ENCODE peak calls at places on chromosomes 6 and 20, in four cellular contexts. W is trophoblast cell, Q is psoas muscle, X is uterus. U is an unnamed sample. For H3K4me1, the result is how much of the 10 kb centered on the place peaks cover.

GRCh38 chr6:89792881-89793280 is 26.7 kb downstream of the MDN1 start:
- DNase-seq in X (no peak), Q (no peak), W (peak), U (peak)

GRCh38 chr20:5835870-5836269 is 85.7 kb downstream of the SHLD1 start:
- DNase-seq in W (no peak), X (no peak), Q (no peak), U (no peak)

GRCh38 chr6:112149719-112150263 is 62.4 kb downstream of the FAM229B start:
- DNase-seq in Q (no peak), X (peak), W (no peak), U (no peak)

GRCh38 chr6:29981211-29981812 is 39.0 kb downstream of the HLA-A start:
- DNase-seq in W (no peak), X (no peak), Q (no peak), U (no peak)

GRCh38 chr20:57107208-57107607 is 159.2 kb downstream of the BMP7 start:
- DNase-seq in W (no peak), X (no peak), Q (no peak), U (no peak)

GRCh38 chr20:10761786-10762185 is 88.0 kb upstream of the JAG1 start:
- DNase-seq in W (no peak), X (no peak), Q (no peak), U (peak)

GRCh38 chr6:90413867-90414266 is 117.2 kb upstream of the BACH2 start:
- DNase-seq in Q (no peak), X (peak), W (peak), U (no peak)

GRCh38 chr20:24785141-24785924 is 163.7 kb upstream of the CST7 start:
- DNase-seq in Q (no peak), W (peak), X (no peak), U (no peak)

GRCh38 chr6:15023448-15023847 is 222.4 kb upstream of the JARID2 start:
- DNase-seq in X (no peak), W (peak), Q (no peak), U (no peak)

GRCh38 chr6:37381579-37381978 is 27.8 kb downstream of the RNF8 start:
- DNase-seq in Q (no peak), X (no peak), W (peak), U (peak)

GRCh38 chr6:92564393-92564792 is 855.0 kb downstream of the EPHA7 start:
- DNase-seq in W (no peak), X (no peak), Q (no peak), U (no peak)

GRCh38 chr20:13009682-13010406 is 1.1 kb downstream of the SPTLC3 start:
- DNase-seq in Q (no peak), W (peak), X (peak), U (peak)

GRCh38 chr20:51884561-51884960 is 82.2 kb upstream of the SALL4 start:
- DNase-seq in W (no peak), Q (no peak), X (no peak), U (no peak)

GRCh38 chr6:110653381-110653780 is 161.9 kb downstream of the CDK19 start:
- DNase-seq in Q (no peak), W (no peak), X (no peak), U (no peak)

GRCh38 chr6:157403684-157404051 is 22.7 kb downstream of the ZDHHC14 start:
- DNase-seq in Q (no peak), X (no peak), W (no peak), U (no peak)

DNA sequence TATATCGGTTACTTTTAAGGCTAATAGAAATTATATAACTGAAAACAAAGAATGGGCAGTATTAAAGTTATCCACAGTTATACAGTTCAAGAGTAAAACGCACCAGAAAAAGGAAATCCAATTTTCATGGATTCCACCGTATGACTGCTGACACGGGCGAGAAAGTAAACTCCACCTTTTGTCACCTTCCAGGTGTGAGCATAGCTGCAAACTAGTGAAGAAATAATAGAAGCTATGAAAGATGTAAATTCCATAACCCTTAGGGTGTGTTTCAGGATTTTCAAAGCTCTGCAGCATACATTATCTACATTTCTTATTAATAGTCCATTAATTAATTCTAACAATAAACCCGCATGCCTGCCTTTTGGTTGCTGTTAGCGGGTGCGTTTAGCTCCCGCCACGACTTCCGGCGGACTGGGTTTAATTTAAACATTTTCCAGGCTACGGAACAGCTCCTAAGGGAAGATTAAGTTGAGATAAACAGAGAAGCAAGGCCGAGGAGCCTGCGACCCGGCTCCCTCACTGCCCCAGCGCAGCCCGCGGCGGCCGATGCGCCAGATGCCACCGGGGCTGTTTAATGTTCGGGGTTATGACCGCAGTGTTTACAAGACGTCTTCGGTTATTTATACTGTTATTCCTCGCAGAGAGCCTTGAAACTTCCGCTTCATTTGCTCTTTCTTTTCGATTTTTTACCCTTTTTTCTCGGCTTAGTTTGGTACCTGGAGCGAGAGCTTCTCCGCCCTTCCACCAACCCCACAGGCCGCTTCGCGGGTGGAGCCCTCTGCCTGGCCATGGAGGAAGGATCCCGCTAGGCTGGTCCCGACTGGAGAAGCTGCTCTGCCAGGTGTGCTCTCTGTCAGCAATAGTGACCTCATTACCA is 3.8 kb downstream of the TCF21 start:
- DNase-seq in W (no peak), X (no peak), Q (no peak), U (no peak)
- H3K4me3 ChIP-seq in W (no peak), X (no peak), Q (no peak), U (peak)

GRCh38 chr6:8029243-8029870 is 34.8 kb downstream of the BLOC1S5 start:
- DNase-seq in X (no peak), W (no peak), Q (no peak), U (no peak)

GRCh38 chr6:8027965-8028651 is 36.1 kb downstream of the BLOC1S5 start:
- DNase-seq in X (no peak), W (no peak), Q (no peak), U (no peak)

GRCh38 chr6:8025191-8025590 is 39.0 kb downstream of the BLOC1S5 start:
- DNase-seq in X (no peak), Q (no peak), W (no peak), U (no peak)

GRCh38 chr6:8026800-8027199 is 37.4 kb downstream of the BLOC1S5 start:
- DNase-seq in X (no peak), Q (no peak), W (no peak), U (no peak)

GRCh38 chr6:8030920-8031319 is 33.3 kb downstream of the BLOC1S5 start:
- DNase-seq in W (no peak), X (no peak), Q (no peak), U (no peak)
- H3K27ac ChIP-seq in W (no peak), X (no peak), Q (no peak), U (no peak)

GRCh38 chr6:16318953-16319720 is 80.8 kb downstream of the GMPR start:
- DNase-seq in Q (no peak), X (peak), W (no peak), U (no peak)

GRCh38 chr6:16313732-16314131 is 75.3 kb downstream of the GMPR start:
- DNase-seq in W (no peak), Q (no peak), X (no peak), U (no peak)

GRCh38 chr6:16318538-16318937 is 80.2 kb downstream of the GMPR start:
- DNase-seq in W (no peak), X (peak), Q (peak), U (peak)

GRCh38 chr6:16314311-16314710 is 75.9 kb downstream of the GMPR start:
- DNase-seq in Q (no peak), X (no peak), W (no peak), U (no peak)

GRCh38 chr6:16316741-16317251 is 78.4 kb downstream of the GMPR start:
- DNase-seq in Q (no peak), W (peak), X (no peak), U (peak)
- H3K4me1 ChIP-seq in Q (under half), W (under half), X (under half), U (under half)

GRCh38 chr20:48923149-48923718 is 1.7 kb downstream of the ARFGEF2 start:
- DNase-seq in X (no peak), Q (no peak), W (peak), U (no peak)

GRCh38 chr20:48926816-48927215 is 5.3 kb downstream of the ARFGEF2 start:
- DNase-seq in X (no peak), Q (no peak), W (no peak), U (no peak)

GRCh38 chr20:48921883-48922867 is 664 bp downstream of the ARFGEF2 start:
- DNase-seq in X (no peak), W (peak), Q (peak), U (peak)

GRCh38 chr20:48926267-48926666 is 4.8 kb downstream of the ARFGEF2 start:
- DNase-seq in Q (no peak), W (no peak), X (no peak), U (no peak)

DNA sequence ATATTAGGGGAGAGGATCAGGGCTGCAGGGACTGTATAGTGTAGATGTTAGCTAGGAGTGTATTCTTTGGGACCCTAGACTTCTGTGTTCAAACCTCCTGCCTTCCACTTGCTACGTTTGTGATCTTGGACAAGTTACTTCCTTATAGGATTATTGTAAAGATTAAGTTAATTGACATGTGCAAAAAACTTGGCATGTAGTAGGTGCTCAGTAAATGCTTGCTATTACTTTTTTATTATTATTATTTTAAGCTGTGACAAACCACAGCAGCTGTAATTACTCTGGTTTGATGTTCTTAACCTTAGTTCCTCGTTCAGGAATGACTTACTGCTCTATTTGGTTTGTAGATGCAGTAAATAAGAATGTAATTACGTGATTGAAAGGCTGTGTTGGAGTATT is 3.2 kb downstream of the ARFGEF2 start:
- DNase-seq in W (no peak), Q (no peak), X (no peak), U (no peak)
- H3K4me3 ChIP-seq in W (no peak), Q (no peak), X (no peak), U (no peak)

GRCh38 chr6:109183109-109183508 is 87.8 kb downstream of the CEP57L1 start:
- DNase-seq in W (no peak), X (no peak), Q (no peak), U (no peak)
- H3K27ac ChIP-seq in W (no peak), X (no peak), Q (no peak), U (no peak)

DNA sequence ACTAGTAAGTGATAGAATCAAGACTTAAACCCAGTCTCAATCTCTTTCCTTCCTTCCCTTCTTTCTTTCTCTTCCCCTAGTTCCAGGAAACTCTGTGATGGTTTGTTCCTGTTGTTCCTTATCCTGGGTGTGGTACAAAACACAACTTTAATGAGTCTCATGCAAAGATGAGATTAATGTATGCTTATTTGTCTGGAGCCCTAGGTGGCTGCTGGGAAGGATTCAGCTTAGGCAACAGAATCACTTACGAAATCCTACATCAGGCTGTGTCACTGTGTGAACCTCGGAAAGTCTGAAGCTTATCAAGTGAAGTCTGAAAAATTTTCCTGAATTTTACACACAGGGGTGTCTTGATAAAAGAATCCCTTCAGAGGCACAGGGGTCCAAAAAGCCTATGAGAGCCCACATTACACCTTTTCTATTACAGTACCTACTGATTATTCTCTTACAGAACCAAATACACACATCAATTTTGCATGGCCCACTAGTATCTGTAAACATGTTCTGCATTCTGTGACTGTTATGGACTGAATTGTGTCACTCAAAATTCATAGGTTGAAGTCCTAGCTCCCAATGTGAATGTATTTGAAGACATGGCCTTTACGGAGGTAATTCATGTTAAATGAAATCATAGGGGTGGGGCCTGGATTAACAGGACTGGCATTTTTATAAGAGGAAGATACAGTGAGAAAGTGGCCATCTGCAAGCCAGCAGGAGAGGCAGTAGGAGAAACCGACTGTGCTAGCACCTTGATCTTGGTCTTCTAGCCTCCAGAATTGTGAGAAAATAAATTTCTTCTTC is 144.7 kb downstream of the MYB start:
- DNase-seq in W (no peak), Q (no peak), X (no peak), U (no peak)
- H3K4me1 ChIP-seq in W (under half), Q (under half), X (under half), U (under half)

DNA sequence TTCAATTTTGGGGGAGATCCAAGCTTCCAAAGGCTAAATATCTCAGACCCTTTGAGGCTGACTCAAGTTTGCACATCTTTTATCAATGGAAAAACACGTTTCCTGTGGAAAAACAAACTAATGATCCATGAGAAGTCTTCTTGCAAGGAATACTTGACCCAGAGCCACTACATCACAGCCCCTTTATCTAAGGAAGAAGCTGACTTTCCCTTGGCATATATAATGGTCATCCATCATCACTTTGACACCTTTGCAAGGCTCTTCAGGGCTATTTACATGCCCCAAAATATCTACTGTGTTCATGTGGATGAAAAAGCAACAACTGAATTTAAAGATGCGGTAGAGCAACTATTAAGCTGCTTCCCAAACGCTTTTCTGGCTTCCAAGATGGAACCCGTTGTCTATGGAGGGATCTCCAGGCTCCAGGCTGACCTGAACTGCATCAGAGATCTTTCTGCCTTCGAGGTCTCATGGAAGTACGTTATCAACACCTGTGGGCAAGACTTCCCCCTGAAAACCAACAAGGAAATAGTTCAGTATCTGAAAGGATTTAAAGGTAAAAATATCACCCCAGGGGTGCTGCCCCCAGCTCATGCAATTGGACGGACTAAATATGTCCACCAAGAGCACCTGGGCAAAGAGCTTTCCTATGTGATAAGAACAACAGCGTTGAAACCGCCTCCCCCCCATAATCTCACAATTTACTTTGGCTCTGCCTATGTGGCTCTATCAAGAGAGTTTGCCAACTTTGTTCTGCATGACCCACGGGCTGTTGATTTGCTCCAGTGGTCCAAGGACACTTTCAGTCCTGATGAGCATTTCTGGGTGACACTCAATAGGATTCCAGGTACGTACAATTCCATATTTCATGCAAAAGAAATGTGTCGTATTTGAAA is 35.6 kb downstream of the GCNT2 start:
- DNase-seq in X (no peak), Q (no peak), W (no peak), U (no peak)
- H3K4me3 ChIP-seq in X (no peak), Q (peak), W (no peak), U (no peak)

GRCh38 chr20:44886828-44887227 is 1.3 kb downstream of the YWHAB start:
- DNase-seq in W (no peak), Q (no peak), X (no peak), U (no peak)
- H3K27ac ChIP-seq in W (no peak), Q (no peak), X (no peak), U (no peak)

GRCh38 chr20:19809487-19809886 is 51.4 kb downstream of the RIN2 start:
- DNase-seq in X (no peak), W (no peak), Q (no peak), U (no peak)

GRCh38 chr20:19813839-19814238 is 55.8 kb downstream of the RIN2 start:
- DNase-seq in W (no peak), X (no peak), Q (no peak), U (no peak)

GRCh38 chr20:19812056-19812455 is 54.0 kb downstream of the RIN2 start:
- DNase-seq in Q (no peak), X (no peak), W (no peak), U (peak)

GRCh38 chr20:19812696-19813095 is 54.6 kb downstream of the RIN2 start:
- DNase-seq in W (no peak), Q (no peak), X (no peak), U (no peak)

GRCh38 chr20:19811231-19811630 is 53.2 kb downstream of the RIN2 start:
- DNase-seq in X (no peak), Q (no peak), W (no peak), U (no peak)
- H3K4me1 ChIP-seq in X (under half), Q (under half), W (under half), U (half or more)

GRCh38 chr20:49983123-49983847 is 505 bp downstream of the SNAI1 start:
- DNase-seq in Q (no peak), W (peak), X (no peak), U (no peak)
- H3K4me3 ChIP-seq in Q (peak), W (peak), X (peak), U (peak)